ENCODE peak calls at places on chromosomes 12 and 14, in four cellular contexts. B is cardiac muscle cell, N is Daoy, X is neural crest cell. T is an unnamed sample.

GRCh38 chr14:61493239-61493638 is 171.9 kb downstream of the PRKCH start:
- DNase-seq in B (peak), N (peak), X (no peak), T (no peak)

GRCh38 chr12:14417717-14418116 is 52.2 kb downstream of the ATF7IP start:
- DNase-seq in N (peak), X (peak), B (peak), T (peak)

GRCh38 chr14:23605931-23606585 is 27.5 kb upstream of the JPH4 start:
- DNase-seq in N (peak), B (no peak), X (no peak), T (no peak)

GRCh38 chr14:71206766-71207371 is 299.6 kb downstream of the PCNX1 start:
- DNase-seq in X (no peak), N (peak), B (peak), T (no peak)

GRCh38 chr12:86712425-86712843 is 456.2 kb upstream of the MGAT4C start:
- DNase-seq in B (peak), X (no peak), N (peak), T (no peak)

GRCh38 chr14:23539209-23539866 is 12.2 kb downstream of the ZFHX2 start:
- DNase-seq in X (peak), B (peak), N (peak), T (no peak)

GRCh38 chr12:6965714-6966113 is 4.8 kb downstream of the PHB2 start:
- DNase-seq in X (no peak), N (no peak), B (no peak), T (no peak)

GRCh38 chr12:76398106-76398505 is 49.9 kb upstream of the BBS10 start:
- DNase-seq in N (no peak), X (no peak), B (peak), T (no peak)

T was measured in mesothelial cell of epicardium.